ENCODE peak calls at places on chromosomes 12 and 14, in ten cellular contexts. H, L, F, X, D, R, K, T, E and V are unnamed samples.

GRCh38 chr12:117165342-117165741 is 24.9 kb downstream of the FBXO21 start:
- DNase-seq in H (no peak), F (no peak), X (no peak), L (no peak), T (no peak), D (no peak), E (no peak), R (no peak), K (no peak), V (no peak)

GRCh38 chr14:70292716-70293115 is 66.8 kb downstream of the COX16 start:
- DNase-seq in E (no peak), X (no peak), R (no peak), T (no peak), H (no peak), L (no peak), F (no peak), K (no peak), D (no peak), V (no peak)

GRCh38 chr12:132566551-132567131 is 43.7 kb downstream of the LRCOL1 start:
- DNase-seq in T (no peak), H (no peak), X (no peak), R (no peak), D (no peak), K (no peak), E (peak), L (no peak), F (no peak), V (no peak)

GRCh38 chr14:51295666-51296263 is 55.7 kb downstream of the TMX1 start:
- DNase-seq in T (no peak), K (no peak), X (no peak), F (no peak), R (no peak), E (no peak), D (no peak), L (no peak), H (no peak), V (no peak)

GRCh38 chr12:65464930-65465329 is 186.4 kb downstream of the MSRB3 start:
- DNase-seq in L (peak), D (no peak), H (no peak), T (no peak), F (no peak), K (no peak), X (no peak), R (no peak), E (peak), V (no peak)

GRCh38 chr12:2526371-2526770 is 268.4 kb upstream of the FKBP4 start:
- DNase-seq in X (no peak), R (no peak), F (no peak), D (no peak), E (no peak), T (no peak), L (no peak), K (no peak), H (no peak), V (no peak)

GRCh38 chr14:95527392-95528002 is 7.4 kb upstream of the GLRX5 start:
- DNase-seq in L (peak), H (no peak), X (no peak), R (peak), K (no peak), F (no peak), T (no peak), D (peak), E (peak), V (no peak)

GRCh38 chr12:124601699-124602098 is 34.3 kb upstream of the NCOR2 start:
- DNase-seq in H (no peak), L (no peak), X (no peak), K (no peak), T (no peak), F (no peak), E (no peak), R (no peak), D (no peak), V (no peak)

GRCh38 chr12:119627686-119628085 is 34.1 kb downstream of the TMEM233 start:
- DNase-seq in X (peak), K (no peak), E (no peak), R (no peak), T (no peak), L (no peak), H (no peak), F (no peak), D (no peak), V (no peak)

GRCh38 chr14:86604546-86604945 is 1074.6 kb downstream of the FLRT2 start:
- DNase-seq in E (peak), K (no peak), T (no peak), X (no peak), R (no peak), L (no peak), F (no peak), D (no peak), H (no peak), V (no peak)

GRCh38 chr12:132411457-132411856 is 78.5 kb upstream of the FBRSL1 start:
- DNase-seq in F (no peak), X (no peak), L (no peak), H (no peak), R (no peak), E (no peak), D (no peak), T (no peak), K (no peak), V (no peak)

GRCh38 chr14:85566603-85567002 is 36.7 kb downstream of the FLRT2 start:
- DNase-seq in R (no peak), H (no peak), T (no peak), F (no peak), K (no peak), D (no peak), E (peak), L (peak), X (no peak), V (no peak)

GRCh38 chr12:76449572-76449971 is 101.4 kb upstream of the BBS10 start:
- DNase-seq in D (no peak), F (no peak), R (no peak), L (peak), T (no peak), H (no peak), E (peak), X (no peak), K (no peak), V (no peak)

GRCh38 chr14:86961106-86961716 is 1031.8 kb downstream of the GALC start:
- DNase-seq in E (no peak), D (no peak), F (no peak), X (no peak), H (no peak), T (no peak), K (no peak), R (peak), L (peak), V (no peak)

GRCh38 chr12:89252284-89252683 is 100.0 kb downstream of the DUSP6 start:
- DNase-seq in L (no peak), E (peak), X (no peak), K (no peak), H (no peak), F (no peak), R (no peak), T (no peak), D (no peak), V (no peak)

GRCh38 chr12:98185606-98186005 is 329.8 kb upstream of the TMPO start:
- DNase-seq in X (no peak), R (no peak), D (no peak), F (no peak), K (no peak), L (peak), H (no peak), T (no peak), E (peak), V (no peak)

GRCh38 chr12:72025524-72025923 is 86.9 kb downstream of the TPH2 start:
- DNase-seq in F (no peak), T (no peak), H (no peak), E (no peak), K (no peak), R (no peak), X (no peak), L (peak), D (no peak), V (no peak)

GRCh38 chr12:52531563-52532300 is 11.5 kb upstream of the KRT5 start:
- DNase-seq in L (no peak), X (no peak), F (no peak), R (no peak), D (no peak), K (no peak), H (no peak), E (no peak), T (no peak), V (no peak)

GRCh38 chr14:54170301-54170700 is 213.7 kb upstream of the BMP4 start:
- DNase-seq in T (no peak), E (no peak), F (no peak), D (no peak), K (no peak), H (no peak), L (peak), R (no peak), X (no peak), V (no peak)

GRCh38 chr14:101369916-101370592 is 191.2 kb upstream of the DIO3 start:
- DNase-seq in E (no peak), R (no peak), X (no peak), H (no peak), T (no peak), L (no peak), K (no peak), D (no peak), F (no peak), V (no peak)

GRCh38 chr14:49960453-49960852 is 67.6 kb downstream of the ARF6 start:
- DNase-seq in K (no peak), X (no peak), H (no peak), D (peak), T (no peak), R (no peak), E (no peak), F (no peak), L (peak), V (no peak)

GRCh38 chr12:38523920-38524319 is 207.3 kb downstream of the ALG10B start:
- DNase-seq in T (no peak), X (no peak), L (no peak), H (no peak), F (no peak), K (no peak), E (no peak), D (no peak), R (no peak), V (no peak)